ENCODE peak calls at places on chromosomes 6 and 20, in nine cellular contexts. L is MM.1S, O is GM23248, A is HCT116, D is OCI-LY7, P is neural progenitor cell, X is PC-3, E is hepatocyte, G is SK-N-SH. I is an unnamed sample.

GRCh38 chr6:142008776-142009175 is 123.9 kb upstream of the GJE1 start:
- DNase-seq in L (no peak), O (no peak), A (peak; percentile 28), D (no peak), P (no peak), X (no peak), E (no peak), G (no peak), I (no peak)

GRCh38 chr6:3693879-3694278 is 57.6 kb downstream of the PXDC1 start:
- DNase-seq in L (no peak), O (no peak), A (no peak), D (no peak), P (no peak), X (no peak), E (no peak), G (no peak), I (no peak)

GRCh38 chr20:4949833-4950178 is 51.5 kb downstream of the SLC23A2 start:
- DNase-seq in L (peak; percentile 56), O (peak; percentile 81), A (no peak), D (peak; percentile 60), P (peak; percentile 51), X (peak; percentile 60), E (peak; percentile 42), G (peak; percentile 46), I (peak; percentile 62)

GRCh38 chr20:6152777-6153176 is 29.9 kb upstream of the FERMT1 start:
- DNase-seq in L (no peak), O (no peak), A (no peak), D (no peak), P (no peak), X (no peak), E (no peak), G (no peak), I (no peak)

GRCh38 chr6:106553440-106553839 is 75.9 kb downstream of the RTN4IP1 start:
- DNase-seq in L (no peak), O (no peak), A (no peak), D (no peak), P (no peak), X (no peak), E (no peak), G (no peak), I (no peak)

GRCh38 chr6:163667372-163668060 is 253.0 kb downstream of the QKI start:
- DNase-seq in L (no peak), O (peak; percentile 7), A (no peak), D (peak; percentile 94), P (no peak), X (no peak), E (no peak), G (no peak), I (no peak)

GRCh38 chr20:6632187-6632586 is 135.3 kb upstream of the BMP2 start:
- DNase-seq in L (peak; percentile 71), O (peak; percentile 24), A (no peak), D (no peak), P (no peak), X (no peak), E (peak; percentile 66), G (peak; percentile 1), I (no peak)

GRCh38 chr20:32018269-32019155 is 8.3 kb downstream of the CCM2L start:
- DNase-seq in L (peak; percentile 61), O (peak; percentile 14), A (peak; percentile 81), D (peak; percentile 60), P (peak; percentile 92), X (peak; percentile 53), E (peak; percentile 90), G (peak; percentile 96), I (peak; percentile 95)

GRCh38 chr6:158688860-158689259 is 39.0 kb downstream of the SYTL3 start:
- DNase-seq in L (no peak), O (peak; percentile 50), A (no peak), D (no peak), P (no peak), X (peak; percentile 68), E (no peak), G (no peak), I (no peak)

GRCh38 chr6:168655462-168656152 is 214.6 kb downstream of the SMOC2 start:
- DNase-seq in L (no peak), O (no peak), A (no peak), D (no peak), P (no peak), X (no peak), E (no peak), G (no peak), I (no peak)
- TF ChIP-seq EZH2phosphoT487 in L (no peak), O (no peak), A (no peak), D (no peak), P (no peak), X (no peak), E (no peak), G (no peak), I (no peak)

GRCh38 chr6:90820436-90820835 is 233.6 kb upstream of the MAP3K7 start:
- DNase-seq in L (no peak), O (no peak), A (no peak), D (no peak), P (no peak), X (peak; percentile 7), E (no peak), G (no peak), I (no peak)
- TF ChIP-seq EZH2phosphoT487 in L (no peak), O (no peak), A (no peak), D (no peak), P (no peak), X (no peak), E (no peak), G (no peak), I (no peak)

DNA sequence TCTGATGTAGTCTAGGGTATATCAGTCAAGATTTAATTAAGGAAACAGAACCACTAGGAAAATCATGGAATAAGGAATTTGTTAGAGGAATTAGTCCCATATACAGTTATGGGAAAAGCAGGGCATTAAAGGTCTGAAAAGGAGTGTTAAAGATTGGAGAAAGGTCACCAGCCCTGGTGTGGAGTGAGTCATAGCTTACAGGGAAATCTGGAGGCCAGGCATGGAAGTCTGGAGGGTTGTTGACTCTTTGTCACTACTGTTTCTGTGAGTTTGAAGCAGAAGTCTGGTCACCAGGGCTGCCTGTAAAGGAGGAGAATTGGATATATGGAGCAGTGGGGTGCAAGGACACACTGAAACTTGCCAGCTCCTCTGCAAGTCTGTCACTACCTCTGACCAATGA is 28.6 kb downstream of the CDC5L start:
- DNase-seq in L (no peak), O (peak; percentile 73), A (no peak), D (no peak), P (no peak), X (peak; percentile 52), E (peak; percentile 61), G (no peak), I (no peak)
- TF ChIP-seq EZH2phosphoT487 in L (no peak), O (no peak), A (no peak), D (no peak), P (no peak), X (no peak), E (no peak), G (no peak), I (no peak)

DNA sequence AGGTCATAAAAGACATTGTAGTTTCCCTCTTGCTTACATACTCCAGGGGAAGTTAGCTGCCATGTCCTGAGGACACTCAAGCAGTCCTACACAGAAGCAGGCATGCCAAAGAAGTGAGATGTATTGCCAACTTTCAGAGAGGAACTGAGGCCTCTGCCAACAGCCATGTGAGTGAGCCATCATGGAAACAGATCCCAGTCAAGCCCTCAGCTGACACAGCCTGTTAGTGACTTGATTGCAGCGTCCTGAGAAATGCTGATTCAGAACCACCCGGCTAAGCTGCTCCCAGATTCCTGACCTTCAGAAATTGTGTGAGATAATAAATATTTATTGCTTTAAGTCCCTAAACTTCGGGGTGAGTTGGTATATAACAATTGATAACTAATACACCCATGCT is 38.1 kb downstream of the GSTA2 start:
- DNase-seq in L (no peak), O (peak; percentile 66), A (no peak), D (no peak), P (no peak), X (peak; percentile 50), E (peak; percentile 68), G (no peak), I (no peak)
- TF ChIP-seq EZH2phosphoT487 in L (no peak), O (no peak), A (no peak), D (no peak), P (no peak), X (no peak), E (no peak), G (no peak), I (no peak)

GRCh38 chr20:19096847-19097246 is 115.6 kb upstream of the SLC24A3 start:
- DNase-seq in L (no peak), O (no peak), A (no peak), D (no peak), P (no peak), X (no peak), E (no peak), G (no peak), I (no peak)
- TF ChIP-seq EZH2phosphoT487 in L (no peak), O (no peak), A (no peak), D (no peak), P (no peak), X (no peak), E (no peak), G (no peak), I (no peak)

I was measured in GM23338.